ENCODE peak calls at places on chromosomes 11 and 22, in nine cellular contexts. One of them, this sample, is unnamed.
A peak's percentile ranks its signal among the peaks of the same experiment; 100 is the strongest.

GRCh38 chr11:73350908-73351636 is 25.1 kb upstream of the RELT start:
- DNase-seq in stimulated activated CD4-positive, alpha-beta T cell treated with anti-CD3 and anti-CD28 coated beads, Interleukin-15, amount 100 ng/mL, for 48 hours: peak; percentile 29
- DNase-seq in anterior cingulate cortex: peak; percentile 16
- DNase-seq in AG04449: no peak
- DNase-seq in kidney glomerular epithelial cell: peak; percentile 49
- DNase-seq in iPS DF 6.9: no peak
- DNase-seq in D341Med: peak; percentile 84
- DNase-seq in ELR: peak; percentile 79
- DNase-seq in GM23248: peak; percentile 89
- DNase-seq in this sample: peak; percentile 51

GRCh38 chr11:108975641-108976071 is 310.8 kb downstream of the DDX10 start:
- DNase-seq in GM23248: no peak
- DNase-seq in anterior cingulate cortex: no peak
- DNase-seq in D341Med: peak; percentile 52
- DNase-seq in stimulated activated CD4-positive, alpha-beta T cell treated with anti-CD3 and anti-CD28 coated beads, Interleukin-15, amount 100 ng/mL, for 48 hours: no peak
- DNase-seq in kidney glomerular epithelial cell: no peak
- DNase-seq in AG04449: no peak
- DNase-seq in iPS DF 6.9: no peak
- DNase-seq in ELR: no peak
- DNase-seq in this sample: no peak

GRCh38 chr11:36108812-36109498 is 165.1 kb downstream of the LDLRAD3 start:
- DNase-seq in D341Med: no peak
- DNase-seq in AG04449: no peak
- DNase-seq in kidney glomerular epithelial cell: no peak
- DNase-seq in anterior cingulate cortex: no peak
- DNase-seq in GM23248: no peak
- DNase-seq in iPS DF 6.9: no peak
- DNase-seq in ELR: no peak
- DNase-seq in stimulated activated CD4-positive, alpha-beta T cell treated with anti-CD3 and anti-CD28 coated beads, Interleukin-15, amount 100 ng/mL, for 48 hours: no peak
- DNase-seq in this sample: no peak

GRCh38 chr22:46994265-46994664 is 231.8 kb downstream of the TBC1D22A start:
- DNase-seq in stimulated activated CD4-positive, alpha-beta T cell treated with anti-CD3 and anti-CD28 coated beads, Interleukin-15, amount 100 ng/mL, for 48 hours: no peak
- DNase-seq in iPS DF 6.9: no peak
- DNase-seq in ELR: no peak
- DNase-seq in GM23248: no peak
- DNase-seq in AG04449: no peak
- DNase-seq in D341Med: no peak
- DNase-seq in kidney glomerular epithelial cell: no peak
- DNase-seq in anterior cingulate cortex: no peak
- DNase-seq in this sample: no peak

GRCh38 chr22:23815781-23816551 is 22.8 kb downstream of the DERL3 start:
- DNase-seq in anterior cingulate cortex: no peak
- DNase-seq in AG04449: no peak
- DNase-seq in kidney glomerular epithelial cell: no peak
- DNase-seq in GM23248: peak; percentile 22
- DNase-seq in D341Med: no peak
- DNase-seq in stimulated activated CD4-positive, alpha-beta T cell treated with anti-CD3 and anti-CD28 coated beads, Interleukin-15, amount 100 ng/mL, for 48 hours: no peak
- DNase-seq in ELR: no peak
- DNase-seq in iPS DF 6.9: no peak
- DNase-seq in this sample: peak; percentile 56

GRCh38 chr11:104033561-104033960 is 2.9 kb upstream of the DDI1 start:
- DNase-seq in stimulated activated CD4-positive, alpha-beta T cell treated with anti-CD3 and anti-CD28 coated beads, Interleukin-15, amount 100 ng/mL, for 48 hours: no peak
- DNase-seq in GM23248: no peak
- DNase-seq in iPS DF 6.9: no peak
- DNase-seq in kidney glomerular epithelial cell: no peak
- DNase-seq in AG04449: no peak
- DNase-seq in D341Med: no peak
- DNase-seq in ELR: no peak
- DNase-seq in anterior cingulate cortex: no peak
- DNase-seq in this sample: no peak

GRCh38 chr11:70934999-70935768 is 317.2 kb downstream of the SHANK2 start:
- DNase-seq in ELR: no peak
- DNase-seq in GM23248: peak; percentile 50
- DNase-seq in D341Med: no peak
- DNase-seq in anterior cingulate cortex: no peak
- DNase-seq in kidney glomerular epithelial cell: no peak
- DNase-seq in AG04449: no peak
- DNase-seq in stimulated activated CD4-positive, alpha-beta T cell treated with anti-CD3 and anti-CD28 coated beads, Interleukin-15, amount 100 ng/mL, for 48 hours: no peak
- DNase-seq in iPS DF 6.9: no peak
- DNase-seq in this sample: no peak

GRCh38 chr11:61482513-61482912 is 26.0 kb upstream of the LRRC10B start:
- DNase-seq in ELR: peak; percentile 45
- DNase-seq in anterior cingulate cortex: no peak
- DNase-seq in AG04449: no peak
- DNase-seq in kidney glomerular epithelial cell: no peak
- DNase-seq in stimulated activated CD4-positive, alpha-beta T cell treated with anti-CD3 and anti-CD28 coated beads, Interleukin-15, amount 100 ng/mL, for 48 hours: peak; percentile 14
- DNase-seq in D341Med: peak; percentile 77
- DNase-seq in GM23248: peak; percentile 62
- DNase-seq in iPS DF 6.9: no peak
- DNase-seq in this sample: no peak

GRCh38 chr11:69018924-69019323 is 5.9 kb upstream of the MRGPRF start:
- DNase-seq in AG04449: peak; percentile 34
- DNase-seq in kidney glomerular epithelial cell: no peak
- DNase-seq in ELR: peak; percentile 33
- DNase-seq in stimulated activated CD4-positive, alpha-beta T cell treated with anti-CD3 and anti-CD28 coated beads, Interleukin-15, amount 100 ng/mL, for 48 hours: no peak
- DNase-seq in GM23248: peak; percentile 91
- DNase-seq in D341Med: no peak
- DNase-seq in iPS DF 6.9: no peak
- DNase-seq in anterior cingulate cortex: no peak
- DNase-seq in this sample: peak; percentile 49

GRCh38 chr11:47378011-47378835 is at the start of gene SPI1:
- DNase-seq in GM23248: no peak
- DNase-seq in kidney glomerular epithelial cell: no peak
- DNase-seq in D341Med: peak; percentile 17
- DNase-seq in stimulated activated CD4-positive, alpha-beta T cell treated with anti-CD3 and anti-CD28 coated beads, Interleukin-15, amount 100 ng/mL, for 48 hours: no peak
- DNase-seq in anterior cingulate cortex: no peak
- DNase-seq in AG04449: no peak
- DNase-seq in iPS DF 6.9: no peak
- DNase-seq in ELR: no peak
- DNase-seq in this sample: no peak

GRCh38 chr22:46584081-46584903 is 35.9 kb upstream of the GRAMD4 start:
- DNase-seq in kidney glomerular epithelial cell: peak; percentile 43
- DNase-seq in ELR: no peak
- DNase-seq in AG04449: peak; percentile 9
- DNase-seq in D341Med: no peak
- DNase-seq in stimulated activated CD4-positive, alpha-beta T cell treated with anti-CD3 and anti-CD28 coated beads, Interleukin-15, amount 100 ng/mL, for 48 hours: no peak
- DNase-seq in GM23248: no peak
- DNase-seq in iPS DF 6.9: no peak
- DNase-seq in anterior cingulate cortex: no peak
- DNase-seq in this sample: no peak

GRCh38 chr11:115720537-115721308 is 216.5 kb upstream of the CADM1 start:
- DNase-seq in D341Med: no peak
- DNase-seq in stimulated activated CD4-positive, alpha-beta T cell treated with anti-CD3 and anti-CD28 coated beads, Interleukin-15, amount 100 ng/mL, for 48 hours: no peak
- DNase-seq in iPS DF 6.9: no peak
- DNase-seq in anterior cingulate cortex: no peak
- DNase-seq in ELR: no peak
- DNase-seq in AG04449: no peak
- DNase-seq in kidney glomerular epithelial cell: no peak
- DNase-seq in GM23248: no peak
- DNase-seq in this sample: no peak

GRCh38 chr11:96197221-96197620 is 145.8 kb downstream of the MAML2 start:
- DNase-seq in D341Med: no peak
- DNase-seq in AG04449: no peak
- DNase-seq in GM23248: peak; percentile 26
- DNase-seq in iPS DF 6.9: no peak
- DNase-seq in kidney glomerular epithelial cell: no peak
- DNase-seq in anterior cingulate cortex: no peak
- DNase-seq in stimulated activated CD4-positive, alpha-beta T cell treated with anti-CD3 and anti-CD28 coated beads, Interleukin-15, amount 100 ng/mL, for 48 hours: no peak
- DNase-seq in ELR: no peak
- DNase-seq in this sample: peak; percentile 81

GRCh38 chr22:48055185-48055584 is 1292.7 kb downstream of the TBC1D22A start:
- DNase-seq in iPS DF 6.9: no peak
- DNase-seq in D341Med: no peak
- DNase-seq in stimulated activated CD4-positive, alpha-beta T cell treated with anti-CD3 and anti-CD28 coated beads, Interleukin-15, amount 100 ng/mL, for 48 hours: no peak
- DNase-seq in anterior cingulate cortex: no peak
- DNase-seq in AG04449: no peak
- DNase-seq in ELR: no peak
- DNase-seq in GM23248: no peak
- DNase-seq in kidney glomerular epithelial cell: no peak
- DNase-seq in this sample: no peak

GRCh38 chr11:73156686-73157085 is 14.6 kb upstream of the FCHSD2 start:
- DNase-seq in stimulated activated CD4-positive, alpha-beta T cell treated with anti-CD3 and anti-CD28 coated beads, Interleukin-15, amount 100 ng/mL, for 48 hours: no peak
- DNase-seq in AG04449: no peak
- DNase-seq in D341Med: no peak
- DNase-seq in anterior cingulate cortex: no peak
- DNase-seq in GM23248: no peak
- DNase-seq in iPS DF 6.9: no peak
- DNase-seq in kidney glomerular epithelial cell: no peak
- DNase-seq in ELR: no peak
- DNase-seq in this sample: no peak

GRCh38 chr22:37162221-37163095 is 12.7 kb upstream of the IL2RB start:
- DNase-seq in GM23248: no peak
- DNase-seq in anterior cingulate cortex: no peak
- DNase-seq in D341Med: no peak
- DNase-seq in AG04449: no peak
- DNase-seq in kidney glomerular epithelial cell: no peak
- DNase-seq in stimulated activated CD4-positive, alpha-beta T cell treated with anti-CD3 and anti-CD28 coated beads, Interleukin-15, amount 100 ng/mL, for 48 hours: peak; percentile 76
- DNase-seq in iPS DF 6.9: no peak
- DNase-seq in ELR: peak; percentile 27
- DNase-seq in this sample: no peak

GRCh38 chr11:120985718-120986569 is 38.0 kb upstream of the TBCEL start:
- DNase-seq in ELR: peak; percentile 56
- DNase-seq in kidney glomerular epithelial cell: peak; percentile 14
- DNase-seq in GM23248: peak; percentile 78
- DNase-seq in anterior cingulate cortex: no peak
- DNase-seq in iPS DF 6.9: no peak
- DNase-seq in stimulated activated CD4-positive, alpha-beta T cell treated with anti-CD3 and anti-CD28 coated beads, Interleukin-15, amount 100 ng/mL, for 48 hours: peak; percentile 25
- DNase-seq in AG04449: no peak
- DNase-seq in D341Med: peak; percentile 52
- DNase-seq in this sample: peak; percentile 80

GRCh38 chr11:1153105-1153950 is 4.4 kb upstream of the MUC5AC start:
- DNase-seq in stimulated activated CD4-positive, alpha-beta T cell treated with anti-CD3 and anti-CD28 coated beads, Interleukin-15, amount 100 ng/mL, for 48 hours: no peak
- DNase-seq in AG04449: no peak
- DNase-seq in kidney glomerular epithelial cell: peak; percentile 1
- DNase-seq in GM23248: peak; percentile 9
- DNase-seq in ELR: peak; percentile 23
- DNase-seq in D341Med: peak; percentile 53
- DNase-seq in iPS DF 6.9: no peak
- DNase-seq in anterior cingulate cortex: no peak
- DNase-seq in this sample: peak; percentile 30

GRCh38 chr11:2663915-2664314 is 35.9 kb downstream of the KCNQ1OT1 start:
- DNase-seq in AG04449: no peak
- DNase-seq in ELR: no peak
- DNase-seq in anterior cingulate cortex: no peak
- DNase-seq in GM23248: no peak
- DNase-seq in iPS DF 6.9: no peak
- DNase-seq in kidney glomerular epithelial cell: no peak
- DNase-seq in stimulated activated CD4-positive, alpha-beta T cell treated with anti-CD3 and anti-CD28 coated beads, Interleukin-15, amount 100 ng/mL, for 48 hours: no peak
- DNase-seq in D341Med: no peak
- DNase-seq in this sample: no peak

GRCh38 chr22:39913886-39914285 is 13.0 kb downstream of the GRAP2 start:
- DNase-seq in stimulated activated CD4-positive, alpha-beta T cell treated with anti-CD3 and anti-CD28 coated beads, Interleukin-15, amount 100 ng/mL, for 48 hours: no peak
- DNase-seq in anterior cingulate cortex: no peak
- DNase-seq in D341Med: no peak
- DNase-seq in AG04449: no peak
- DNase-seq in ELR: no peak
- DNase-seq in GM23248: no peak
- DNase-seq in iPS DF 6.9: no peak
- DNase-seq in kidney glomerular epithelial cell: no peak
- DNase-seq in this sample: no peak

GRCh38 chr11:116071241-116071640 is 567.0 kb upstream of the CADM1 start:
- DNase-seq in AG04449: no peak
- DNase-seq in kidney glomerular epithelial cell: no peak
- DNase-seq in anterior cingulate cortex: no peak
- DNase-seq in GM23248: no peak
- DNase-seq in iPS DF 6.9: no peak
- DNase-seq in ELR: no peak
- DNase-seq in D341Med: no peak
- DNase-seq in stimulated activated CD4-positive, alpha-beta T cell treated with anti-CD3 and anti-CD28 coated beads, Interleukin-15, amount 100 ng/mL, for 48 hours: no peak
- DNase-seq in this sample: no peak

GRCh38 chr22:37496651-37497599 is 10.7 kb upstream of the MFNG start:
- DNase-seq in GM23248: peak; percentile 92
- DNase-seq in anterior cingulate cortex: no peak
- DNase-seq in AG04449: peak; percentile 61
- DNase-seq in iPS DF 6.9: no peak
- DNase-seq in stimulated activated CD4-positive, alpha-beta T cell treated with anti-CD3 and anti-CD28 coated beads, Interleukin-15, amount 100 ng/mL, for 48 hours: no peak
- DNase-seq in ELR: peak; percentile 98
- DNase-seq in D341Med: no peak
- DNase-seq in kidney glomerular epithelial cell: peak; percentile 97
- DNase-seq in this sample: peak; percentile 75

GRCh38 chr11:4140067-4140636 is 45.6 kb downstream of the RRM1 start:
- DNase-seq in stimulated activated CD4-positive, alpha-beta T cell treated with anti-CD3 and anti-CD28 coated beads, Interleukin-15, amount 100 ng/mL, for 48 hours: no peak
- DNase-seq in kidney glomerular epithelial cell: no peak
- DNase-seq in GM23248: no peak
- DNase-seq in ELR: no peak
- DNase-seq in AG04449: no peak
- DNase-seq in anterior cingulate cortex: no peak
- DNase-seq in D341Med: no peak
- DNase-seq in iPS DF 6.9: no peak
- DNase-seq in this sample: no peak

GRCh38 chr22:28855355-28856094 is 27.8 kb upstream of the ZNRF3 start:
- DNase-seq in ELR: peak; percentile 68
- DNase-seq in anterior cingulate cortex: peak; percentile 2
- DNase-seq in iPS DF 6.9: peak; percentile 84
- DNase-seq in GM23248: peak; percentile 61
- DNase-seq in kidney glomerular epithelial cell: peak; percentile 68
- DNase-seq in D341Med: peak; percentile 68
- DNase-seq in stimulated activated CD4-positive, alpha-beta T cell treated with anti-CD3 and anti-CD28 coated beads, Interleukin-15, amount 100 ng/mL, for 48 hours: peak; percentile 22
- DNase-seq in AG04449: peak; percentile 14
- DNase-seq in this sample: peak; percentile 78

GRCh38 chr11:97722065-97722464 is 1298.7 kb upstream of the CNTN5 start:
- DNase-seq in GM23248: no peak
- DNase-seq in AG04449: peak; percentile 63
- DNase-seq in iPS DF 6.9: no peak
- DNase-seq in anterior cingulate cortex: no peak
- DNase-seq in D341Med: no peak
- DNase-seq in stimulated activated CD4-positive, alpha-beta T cell treated with anti-CD3 and anti-CD28 coated beads, Interleukin-15, amount 100 ng/mL, for 48 hours: no peak
- DNase-seq in ELR: peak; percentile 84
- DNase-seq in kidney glomerular epithelial cell: peak; percentile 90
- DNase-seq in this sample: peak; percentile 50

GRCh38 chr11:85889676-85890579 is 34.7 kb downstream of the CCDC83 start:
- DNase-seq in kidney glomerular epithelial cell: peak; percentile 87
- DNase-seq in stimulated activated CD4-positive, alpha-beta T cell treated with anti-CD3 and anti-CD28 coated beads, Interleukin-15, amount 100 ng/mL, for 48 hours: no peak
- DNase-seq in iPS DF 6.9: no peak
- DNase-seq in D341Med: no peak
- DNase-seq in anterior cingulate cortex: no peak
- DNase-seq in AG04449: peak; percentile 42
- DNase-seq in GM23248: peak; percentile 88
- DNase-seq in ELR: peak; percentile 90
- DNase-seq in this sample: peak; percentile 81

GRCh38 chr11:109040303-109040702 is 375.4 kb downstream of the DDX10 start:
- DNase-seq in D341Med: peak; percentile 33
- DNase-seq in AG04449: no peak
- DNase-seq in anterior cingulate cortex: no peak
- DNase-seq in ELR: peak; percentile 13
- DNase-seq in stimulated activated CD4-positive, alpha-beta T cell treated with anti-CD3 and anti-CD28 coated beads, Interleukin-15, amount 100 ng/mL, for 48 hours: no peak
- DNase-seq in iPS DF 6.9: peak; percentile 39
- DNase-seq in kidney glomerular epithelial cell: no peak
- DNase-seq in GM23248: no peak
- DNase-seq in this sample: no peak

GRCh38 chr22:49365910-49366309 is 461.8 kb downstream of the BRD1 start:
- DNase-seq in GM23248: no peak
- DNase-seq in iPS DF 6.9: no peak
- DNase-seq in D341Med: no peak
- DNase-seq in ELR: no peak
- DNase-seq in kidney glomerular epithelial cell: no peak
- DNase-seq in stimulated activated CD4-positive, alpha-beta T cell treated with anti-CD3 and anti-CD28 coated beads, Interleukin-15, amount 100 ng/mL, for 48 hours: no peak
- DNase-seq in AG04449: no peak
- DNase-seq in anterior cingulate cortex: no peak
- DNase-seq in this sample: no peak

GRCh38 chr11:10490398-10491232 is 35.6 kb downstream of the AMPD3 start:
- DNase-seq in ELR: peak; percentile 100
- DNase-seq in AG04449: peak; percentile 26
- DNase-seq in GM23248: peak; percentile 97
- DNase-seq in anterior cingulate cortex: peak; percentile 46
- DNase-seq in iPS DF 6.9: no peak
- DNase-seq in D341Med: no peak
- DNase-seq in kidney glomerular epithelial cell: peak; percentile 91
- DNase-seq in stimulated activated CD4-positive, alpha-beta T cell treated with anti-CD3 and anti-CD28 coated beads, Interleukin-15, amount 100 ng/mL, for 48 hours: no peak
- DNase-seq in this sample: peak; percentile 99